ENCODE peak calls at places on chromosomes 11 and 22, in ten cellular contexts. One of them, this sample, is unnamed.

GRCh38 chr11:85813721-85814120 is 2.8 kb upstream of the SYTL2 start:
- DNase-seq in transverse colon: peak
- DNase-seq in Panc1: no peak
- DNase-seq in GM23338: no peak
- DNase-seq in spleen: no peak
- DNase-seq in H1: no peak
- DNase-seq in sigmoid colon: no peak
- DNase-seq in upper lobe of left lung: no peak
- DNase-seq in suprapubic skin: no peak
- DNase-seq in stomach: peak
- DNase-seq in this sample: no peak

GRCh38 chr11:13939952-13940610 is 22.4 kb upstream of the SPON1 start:
- DNase-seq in transverse colon: no peak
- DNase-seq in Panc1: no peak
- DNase-seq in GM23338: no peak
- DNase-seq in spleen: no peak
- DNase-seq in H1: no peak
- DNase-seq in sigmoid colon: no peak
- DNase-seq in upper lobe of left lung: peak
- DNase-seq in suprapubic skin: no peak
- DNase-seq in stomach: no peak
- DNase-seq in this sample: no peak

GRCh38 chr11:42315267-42315666 is 855.8 kb upstream of the LRRC4C start:
- DNase-seq in transverse colon: no peak
- DNase-seq in Panc1: no peak
- DNase-seq in GM23338: no peak
- DNase-seq in spleen: no peak
- DNase-seq in H1: no peak
- DNase-seq in sigmoid colon: no peak
- DNase-seq in upper lobe of left lung: no peak
- DNase-seq in suprapubic skin: no peak
- DNase-seq in stomach: no peak
- DNase-seq in this sample: no peak

GRCh38 chr11:17386331-17387084 is 2.0 kb downstream of the KCNJ11 start:
- DNase-seq in transverse colon: peak
- DNase-seq in Panc1: no peak
- DNase-seq in GM23338: peak
- DNase-seq in spleen: peak
- DNase-seq in H1: peak
- DNase-seq in sigmoid colon: no peak
- DNase-seq in upper lobe of left lung: peak
- DNase-seq in suprapubic skin: peak
- DNase-seq in stomach: peak
- DNase-seq in this sample: peak

GRCh38 chr22:46734830-46735453 is 3.1 kb downstream of the CERK start:
- DNase-seq in transverse colon: peak
- DNase-seq in Panc1: no peak
- DNase-seq in GM23338: no peak
- DNase-seq in spleen: peak
- DNase-seq in H1: no peak
- DNase-seq in sigmoid colon: no peak
- DNase-seq in upper lobe of left lung: peak
- DNase-seq in suprapubic skin: no peak
- DNase-seq in stomach: peak
- DNase-seq in this sample: peak

GRCh38 chr11:104907521-104908185 is 9.4 kb upstream of the CASP12 start:
- DNase-seq in transverse colon: no peak
- DNase-seq in Panc1: no peak
- DNase-seq in GM23338: no peak
- DNase-seq in spleen: no peak
- DNase-seq in H1: no peak
- DNase-seq in sigmoid colon: no peak
- DNase-seq in upper lobe of left lung: no peak
- DNase-seq in suprapubic skin: no peak
- DNase-seq in stomach: no peak
- DNase-seq in this sample: no peak

GRCh38 chr11:18780329-18780728 is 11.3 kb downstream of the PTPN5 start:
- DNase-seq in transverse colon: no peak
- DNase-seq in Panc1: no peak
- DNase-seq in GM23338: no peak
- DNase-seq in spleen: no peak
- DNase-seq in H1: no peak
- DNase-seq in sigmoid colon: no peak
- DNase-seq in upper lobe of left lung: no peak
- DNase-seq in suprapubic skin: no peak
- DNase-seq in stomach: no peak
- DNase-seq in this sample: no peak

GRCh38 chr11:28146123-28146751 is 38.0 kb downstream of the METTL15 start:
- DNase-seq in transverse colon: no peak
- DNase-seq in Panc1: peak
- DNase-seq in GM23338: no peak
- DNase-seq in spleen: no peak
- DNase-seq in H1: no peak
- DNase-seq in sigmoid colon: no peak
- DNase-seq in upper lobe of left lung: no peak
- DNase-seq in suprapubic skin: no peak
- DNase-seq in stomach: no peak
- DNase-seq in this sample: peak

GRCh38 chr22:49234459-49234858 is 593.2 kb downstream of the BRD1 start:
- DNase-seq in transverse colon: no peak
- DNase-seq in Panc1: no peak
- DNase-seq in GM23338: no peak
- DNase-seq in spleen: peak
- DNase-seq in H1: no peak
- DNase-seq in sigmoid colon: no peak
- DNase-seq in upper lobe of left lung: no peak
- DNase-seq in suprapubic skin: peak
- DNase-seq in stomach: no peak
- DNase-seq in this sample: no peak

GRCh38 chr11:87529486-87529885 is 491.8 kb downstream of the TMEM135 start:
- DNase-seq in transverse colon: no peak
- DNase-seq in Panc1: no peak
- DNase-seq in GM23338: no peak
- DNase-seq in spleen: no peak
- DNase-seq in H1: no peak
- DNase-seq in sigmoid colon: no peak
- DNase-seq in upper lobe of left lung: no peak
- DNase-seq in suprapubic skin: no peak
- DNase-seq in stomach: no peak
- DNase-seq in this sample: no peak

GRCh38 chr11:84022221-84022620 is 736.1 kb upstream of the CCDC90B start:
- DNase-seq in transverse colon: no peak
- DNase-seq in Panc1: no peak
- DNase-seq in GM23338: peak
- DNase-seq in spleen: no peak
- DNase-seq in H1: no peak
- DNase-seq in sigmoid colon: no peak
- DNase-seq in upper lobe of left lung: no peak
- DNase-seq in suprapubic skin: no peak
- DNase-seq in stomach: no peak
- DNase-seq in this sample: no peak

GRCh38 chr11:64621283-64622019 is 30.4 kb downstream of the SLC22A12 start:
- DNase-seq in transverse colon: no peak
- DNase-seq in Panc1: no peak
- DNase-seq in GM23338: no peak
- DNase-seq in spleen: no peak
- DNase-seq in H1: no peak
- DNase-seq in sigmoid colon: no peak
- DNase-seq in upper lobe of left lung: no peak
- DNase-seq in suprapubic skin: no peak
- DNase-seq in stomach: no peak
- DNase-seq in this sample: no peak

GRCh38 chr22:19886605-19887250 is 32.1 kb upstream of the GNB1L start:
- DNase-seq in transverse colon: no peak
- DNase-seq in Panc1: no peak
- DNase-seq in GM23338: no peak
- DNase-seq in spleen: peak
- DNase-seq in H1: no peak
- DNase-seq in sigmoid colon: no peak
- DNase-seq in upper lobe of left lung: no peak
- DNase-seq in suprapubic skin: peak
- DNase-seq in stomach: no peak
- DNase-seq in this sample: peak

DNA sequence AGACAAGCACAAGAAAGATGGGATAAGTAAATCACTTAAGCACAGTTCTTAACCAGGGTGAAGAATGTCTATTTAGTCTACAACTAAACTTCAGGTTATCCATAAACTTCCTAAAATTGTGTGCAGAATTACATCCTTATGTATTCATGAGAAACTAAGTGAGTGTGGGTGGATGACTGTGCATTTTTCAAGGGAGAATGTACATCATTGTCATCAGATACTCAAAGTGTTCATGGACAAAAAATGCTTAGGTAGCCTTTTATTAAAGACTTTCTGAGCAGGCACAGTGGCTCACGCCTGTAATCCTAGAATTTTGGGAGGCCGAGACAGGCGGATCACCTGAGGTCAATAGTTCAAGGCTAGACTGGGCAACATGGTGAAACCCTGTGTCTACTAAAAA is 2023.8 kb downstream of the LRRC4C start:
- DNase-seq in transverse colon: no peak
- DNase-seq in Panc1: no peak
- DNase-seq in GM23338: no peak
- DNase-seq in spleen: no peak
- DNase-seq in H1: no peak
- DNase-seq in sigmoid colon: no peak
- DNase-seq in upper lobe of left lung: no peak
- DNase-seq in suprapubic skin: no peak
- DNase-seq in stomach: no peak
- DNase-seq in this sample: no peak
- TF ChIP-seq POLR2AphosphoS5 in transverse colon: no peak
- TF ChIP-seq POLR2AphosphoS5 in Panc1: no peak
- TF ChIP-seq POLR2AphosphoS5 in GM23338: no peak
- TF ChIP-seq POLR2AphosphoS5 in spleen: no peak
- TF ChIP-seq POLR2AphosphoS5 in H1: no peak
- TF ChIP-seq POLR2AphosphoS5 in sigmoid colon: no peak
- TF ChIP-seq POLR2AphosphoS5 in upper lobe of left lung: no peak
- TF ChIP-seq POLR2AphosphoS5 in suprapubic skin: no peak
- TF ChIP-seq POLR2AphosphoS5 in stomach: no peak
- TF ChIP-seq POLR2AphosphoS5 in this sample: no peak

GRCh38 chr22:36331912-36332622 is 55.7 kb downstream of the MYH9 start:
- DNase-seq in transverse colon: peak
- DNase-seq in Panc1: no peak
- DNase-seq in GM23338: no peak
- DNase-seq in spleen: peak
- DNase-seq in H1: no peak
- DNase-seq in sigmoid colon: peak
- DNase-seq in upper lobe of left lung: no peak
- DNase-seq in suprapubic skin: no peak
- DNase-seq in stomach: peak
- DNase-seq in this sample: peak
- H3K4me3 ChIP-seq in transverse colon: no peak
- H3K4me3 ChIP-seq in Panc1: no peak
- H3K4me3 ChIP-seq in GM23338: no peak
- H3K4me3 ChIP-seq in spleen: peak
- H3K4me3 ChIP-seq in H1: no peak
- H3K4me3 ChIP-seq in sigmoid colon: no peak
- H3K4me3 ChIP-seq in upper lobe of left lung: peak
- H3K4me3 ChIP-seq in suprapubic skin: peak
- H3K4me3 ChIP-seq in stomach: no peak
- H3K4me3 ChIP-seq in this sample: peak

GRCh38 chr22:22932512-22932941 is 44.9 kb downstream of the IGLL5 start:
- DNase-seq in transverse colon: no peak
- DNase-seq in Panc1: no peak
- DNase-seq in GM23338: no peak
- DNase-seq in spleen: peak
- DNase-seq in H1: no peak
- DNase-seq in sigmoid colon: no peak
- DNase-seq in upper lobe of left lung: no peak
- DNase-seq in suprapubic skin: no peak
- DNase-seq in stomach: no peak
- DNase-seq in this sample: no peak

GRCh38 chr22:22931557-22932270 is 44.1 kb downstream of the IGLL5 start:
- DNase-seq in transverse colon: peak
- DNase-seq in Panc1: no peak
- DNase-seq in GM23338: no peak
- DNase-seq in spleen: peak
- DNase-seq in H1: no peak
- DNase-seq in sigmoid colon: no peak
- DNase-seq in upper lobe of left lung: no peak
- DNase-seq in suprapubic skin: no peak
- DNase-seq in stomach: peak
- DNase-seq in this sample: no peak

GRCh38 chr22:22933807-22934542 is 46.4 kb downstream of the IGLL5 start:
- DNase-seq in transverse colon: no peak
- DNase-seq in Panc1: no peak
- DNase-seq in GM23338: no peak
- DNase-seq in spleen: peak
- DNase-seq in H1: no peak
- DNase-seq in sigmoid colon: no peak
- DNase-seq in upper lobe of left lung: no peak
- DNase-seq in suprapubic skin: no peak
- DNase-seq in stomach: no peak
- DNase-seq in this sample: no peak

GRCh38 chr22:22934543-22935055 is 47.0 kb downstream of the IGLL5 start:
- DNase-seq in transverse colon: no peak
- DNase-seq in Panc1: no peak
- DNase-seq in GM23338: no peak
- DNase-seq in spleen: peak
- DNase-seq in H1: no peak
- DNase-seq in sigmoid colon: no peak
- DNase-seq in upper lobe of left lung: no peak
- DNase-seq in suprapubic skin: no peak
- DNase-seq in stomach: no peak
- DNase-seq in this sample: no peak

GRCh38 chr22:22933100-22933806 is 45.6 kb downstream of the IGLL5 start:
- DNase-seq in transverse colon: no peak
- DNase-seq in Panc1: no peak
- DNase-seq in GM23338: no peak
- DNase-seq in spleen: peak
- DNase-seq in H1: no peak
- DNase-seq in sigmoid colon: no peak
- DNase-seq in upper lobe of left lung: no peak
- DNase-seq in suprapubic skin: no peak
- DNase-seq in stomach: no peak
- DNase-seq in this sample: no peak
- H3K27ac ChIP-seq in transverse colon: no peak
- H3K27ac ChIP-seq in Panc1: no peak
- H3K27ac ChIP-seq in GM23338: no peak
- H3K27ac ChIP-seq in spleen: peak
- H3K27ac ChIP-seq in H1: no peak
- H3K27ac ChIP-seq in sigmoid colon: no peak
- H3K27ac ChIP-seq in upper lobe of left lung: no peak
- H3K27ac ChIP-seq in suprapubic skin: no peak
- H3K27ac ChIP-seq in stomach: no peak
- H3K27ac ChIP-seq in this sample: no peak

DNA sequence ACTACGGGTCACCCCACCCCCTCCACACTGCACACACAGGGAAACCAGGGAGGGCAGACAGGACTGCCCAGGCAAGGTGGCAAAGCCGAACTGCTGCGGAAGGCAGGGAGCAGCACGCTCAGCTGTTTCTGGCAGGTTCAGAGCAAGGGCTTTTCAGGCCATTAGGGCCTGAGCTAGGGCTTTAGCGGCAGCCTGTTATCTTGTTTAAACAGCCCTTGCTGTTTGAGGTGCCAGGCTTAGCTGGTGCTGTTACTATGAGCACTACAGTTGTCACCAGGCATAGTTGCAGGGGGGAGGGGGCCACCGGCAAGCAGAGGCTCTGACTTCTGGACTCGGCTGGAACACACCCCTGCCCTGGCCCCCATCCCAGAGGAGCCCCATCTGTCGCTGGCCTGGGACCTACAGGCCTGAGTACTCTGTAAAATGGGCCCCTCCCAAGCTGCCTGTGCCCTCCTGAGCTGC is 34.9 kb downstream of the RSPH14 start:
- DNase-seq in transverse colon: no peak
- DNase-seq in Panc1: no peak
- DNase-seq in GM23338: no peak
- DNase-seq in spleen: no peak
- DNase-seq in H1: no peak
- DNase-seq in sigmoid colon: no peak
- DNase-seq in upper lobe of left lung: no peak
- DNase-seq in suprapubic skin: no peak
- DNase-seq in stomach: peak
- DNase-seq in this sample: no peak
- TF ChIP-seq POLR2AphosphoS5 in transverse colon: no peak
- TF ChIP-seq POLR2AphosphoS5 in Panc1: no peak
- TF ChIP-seq POLR2AphosphoS5 in GM23338: no peak
- TF ChIP-seq POLR2AphosphoS5 in spleen: no peak
- TF ChIP-seq POLR2AphosphoS5 in H1: no peak
- TF ChIP-seq POLR2AphosphoS5 in sigmoid colon: no peak
- TF ChIP-seq POLR2AphosphoS5 in upper lobe of left lung: no peak
- TF ChIP-seq POLR2AphosphoS5 in suprapubic skin: no peak
- TF ChIP-seq POLR2AphosphoS5 in stomach: peak
- TF ChIP-seq POLR2AphosphoS5 in this sample: no peak

This sample was measured in HL-60.